ENCODE peak calls at places on chromosomes 12 and 14, in seven cellular contexts. One of them, this sample, is unnamed.

GRCh38 chr12:31362759-31363415 is 36.9 kb upstream of the SINHCAF start:
- DNase-seq in brain microvascular endothelial cell: no peak
- DNase-seq in GM20000: peak
- DNase-seq in RWPE1: no peak
- DNase-seq in thoracic aorta: no peak
- DNase-seq in CD4-positive, alpha-beta T cell: no peak
- DNase-seq in transverse colon: peak
- DNase-seq in this sample: peak

GRCh38 chr12:116806845-116807440 is 68.8 kb downstream of the RNFT2 start:
- DNase-seq in CD4-positive, alpha-beta T cell: no peak
- DNase-seq in RWPE1: no peak
- DNase-seq in transverse colon: no peak
- DNase-seq in thoracic aorta: no peak
- DNase-seq in brain microvascular endothelial cell: no peak
- DNase-seq in GM20000: no peak
- DNase-seq in this sample: no peak

GRCh38 chr14:71720978-71721624 is 211.1 kb upstream of the RGS6 start:
- DNase-seq in GM20000: peak
- DNase-seq in transverse colon: peak
- DNase-seq in RWPE1: peak
- DNase-seq in thoracic aorta: no peak
- DNase-seq in brain microvascular endothelial cell: peak
- DNase-seq in CD4-positive, alpha-beta T cell: no peak
- DNase-seq in this sample: peak

GRCh38 chr12:91333966-91334365 is 151.3 kb upstream of the DCN start:
- DNase-seq in RWPE1: no peak
- DNase-seq in brain microvascular endothelial cell: no peak
- DNase-seq in CD4-positive, alpha-beta T cell: no peak
- DNase-seq in transverse colon: no peak
- DNase-seq in thoracic aorta: no peak
- DNase-seq in GM20000: no peak
- DNase-seq in this sample: no peak

GRCh38 chr12:114935658-114936057 is 251.7 kb upstream of the TBX3 start:
- DNase-seq in RWPE1: no peak
- DNase-seq in transverse colon: no peak
- DNase-seq in thoracic aorta: no peak
- DNase-seq in CD4-positive, alpha-beta T cell: no peak
- DNase-seq in brain microvascular endothelial cell: no peak
- DNase-seq in GM20000: no peak
- DNase-seq in this sample: no peak

GRCh38 chr14:105919458-105920150 is 393.2 kb downstream of the TMEM121 start:
- DNase-seq in transverse colon: no peak
- DNase-seq in CD4-positive, alpha-beta T cell: no peak
- DNase-seq in brain microvascular endothelial cell: no peak
- DNase-seq in thoracic aorta: no peak
- DNase-seq in GM20000: no peak
- DNase-seq in RWPE1: no peak
- DNase-seq in this sample: no peak

GRCh38 chr14:34438438-34438837 is 23.6 kb downstream of the SPTSSA start:
- DNase-seq in CD4-positive, alpha-beta T cell: no peak
- DNase-seq in brain microvascular endothelial cell: no peak
- DNase-seq in transverse colon: no peak
- DNase-seq in RWPE1: no peak
- DNase-seq in thoracic aorta: no peak
- DNase-seq in GM20000: no peak
- DNase-seq in this sample: no peak

GRCh38 chr14:51453869-51454268 is 197.8 kb upstream of the FRMD6 start:
- DNase-seq in RWPE1: peak
- DNase-seq in GM20000: no peak
- DNase-seq in brain microvascular endothelial cell: no peak
- DNase-seq in CD4-positive, alpha-beta T cell: no peak
- DNase-seq in transverse colon: no peak
- DNase-seq in thoracic aorta: no peak
- DNase-seq in this sample: no peak

GRCh38 chr14:38791862-38792261 is 311.2 kb downstream of the SEC23A start:
- DNase-seq in RWPE1: no peak
- DNase-seq in transverse colon: no peak
- DNase-seq in brain microvascular endothelial cell: no peak
- DNase-seq in thoracic aorta: no peak
- DNase-seq in GM20000: no peak
- DNase-seq in CD4-positive, alpha-beta T cell: no peak
- DNase-seq in this sample: no peak

GRCh38 chr12:15453613-15454012 is 131.3 kb downstream of the PTPRO start:
- DNase-seq in thoracic aorta: no peak
- DNase-seq in CD4-positive, alpha-beta T cell: no peak
- DNase-seq in transverse colon: no peak
- DNase-seq in brain microvascular endothelial cell: no peak
- DNase-seq in RWPE1: no peak
- DNase-seq in GM20000: no peak
- DNase-seq in this sample: peak

GRCh38 chr12:86513206-86513605 is 257.0 kb upstream of the MGAT4C start:
- DNase-seq in brain microvascular endothelial cell: no peak
- DNase-seq in GM20000: no peak
- DNase-seq in CD4-positive, alpha-beta T cell: no peak
- DNase-seq in transverse colon: no peak
- DNase-seq in thoracic aorta: no peak
- DNase-seq in RWPE1: no peak
- DNase-seq in this sample: no peak

GRCh38 chr12:53489242-53489915 is 9.9 kb downstream of the MAP3K12 start:
- DNase-seq in RWPE1: no peak
- DNase-seq in GM20000: no peak
- DNase-seq in CD4-positive, alpha-beta T cell: no peak
- DNase-seq in brain microvascular endothelial cell: no peak
- DNase-seq in transverse colon: no peak
- DNase-seq in thoracic aorta: no peak
- DNase-seq in this sample: no peak

GRCh38 chr14:84343637-84344036 is 1186.3 kb upstream of the FLRT2 start:
- DNase-seq in CD4-positive, alpha-beta T cell: no peak
- DNase-seq in GM20000: no peak
- DNase-seq in transverse colon: no peak
- DNase-seq in thoracic aorta: no peak
- DNase-seq in RWPE1: no peak
- DNase-seq in brain microvascular endothelial cell: peak
- DNase-seq in this sample: no peak

GRCh38 chr12:52137746-52138145 is 54.1 kb downstream of the KRT80 start:
- DNase-seq in CD4-positive, alpha-beta T cell: no peak
- DNase-seq in GM20000: no peak
- DNase-seq in transverse colon: no peak
- DNase-seq in RWPE1: no peak
- DNase-seq in thoracic aorta: no peak
- DNase-seq in brain microvascular endothelial cell: no peak
- DNase-seq in this sample: no peak

GRCh38 chr12:7374423-7375144 is 69.4 kb downstream of the CD163L1 start:
- DNase-seq in transverse colon: peak
- DNase-seq in CD4-positive, alpha-beta T cell: no peak
- DNase-seq in thoracic aorta: no peak
- DNase-seq in RWPE1: peak
- DNase-seq in brain microvascular endothelial cell: peak
- DNase-seq in GM20000: peak
- DNase-seq in this sample: no peak
- TF ChIP-seq CTCF in transverse colon: peak
- TF ChIP-seq CTCF in CD4-positive, alpha-beta T cell: no peak
- TF ChIP-seq CTCF in thoracic aorta: no peak
- TF ChIP-seq CTCF in RWPE1: peak
- TF ChIP-seq CTCF in brain microvascular endothelial cell: peak
- TF ChIP-seq CTCF in GM20000: peak
- TF ChIP-seq CTCF in this sample: peak

GRCh38 chr12:107126688-107127481 is 33.5 kb upstream of the CRY1 start:
- DNase-seq in brain microvascular endothelial cell: peak
- DNase-seq in transverse colon: no peak
- DNase-seq in thoracic aorta: no peak
- DNase-seq in CD4-positive, alpha-beta T cell: no peak
- DNase-seq in GM20000: no peak
- DNase-seq in RWPE1: peak
- DNase-seq in this sample: no peak
- TF ChIP-seq CTCF in brain microvascular endothelial cell: peak
- TF ChIP-seq CTCF in transverse colon: peak
- TF ChIP-seq CTCF in thoracic aorta: no peak
- TF ChIP-seq CTCF in CD4-positive, alpha-beta T cell: peak
- TF ChIP-seq CTCF in GM20000: no peak
- TF ChIP-seq CTCF in RWPE1: peak
- TF ChIP-seq CTCF in this sample: peak

GRCh38 chr12:48988030-48988649 is 10.0 kb downstream of the WNT1 start:
- DNase-seq in brain microvascular endothelial cell: peak
- DNase-seq in GM20000: peak
- DNase-seq in CD4-positive, alpha-beta T cell: peak
- DNase-seq in thoracic aorta: no peak
- DNase-seq in RWPE1: peak
- DNase-seq in transverse colon: peak
- DNase-seq in this sample: no peak
- TF ChIP-seq CTCF in brain microvascular endothelial cell: peak
- TF ChIP-seq CTCF in GM20000: peak
- TF ChIP-seq CTCF in CD4-positive, alpha-beta T cell: peak
- TF ChIP-seq CTCF in thoracic aorta: peak
- TF ChIP-seq CTCF in RWPE1: peak
- TF ChIP-seq CTCF in transverse colon: peak
- TF ChIP-seq CTCF in this sample: peak

GRCh38 chr12:103798586-103798985 is 42.4 kb downstream of the NT5DC3 start:
- DNase-seq in RWPE1: no peak
- DNase-seq in GM20000: no peak
- DNase-seq in transverse colon: no peak
- DNase-seq in brain microvascular endothelial cell: no peak
- DNase-seq in thoracic aorta: no peak
- DNase-seq in CD4-positive, alpha-beta T cell: no peak
- DNase-seq in this sample: no peak
- TF ChIP-seq CTCF in RWPE1: no peak
- TF ChIP-seq CTCF in GM20000: no peak
- TF ChIP-seq CTCF in transverse colon: no peak
- TF ChIP-seq CTCF in brain microvascular endothelial cell: no peak
- TF ChIP-seq CTCF in thoracic aorta: no peak
- TF ChIP-seq CTCF in CD4-positive, alpha-beta T cell: no peak
- TF ChIP-seq CTCF in this sample: no peak

DNA sequence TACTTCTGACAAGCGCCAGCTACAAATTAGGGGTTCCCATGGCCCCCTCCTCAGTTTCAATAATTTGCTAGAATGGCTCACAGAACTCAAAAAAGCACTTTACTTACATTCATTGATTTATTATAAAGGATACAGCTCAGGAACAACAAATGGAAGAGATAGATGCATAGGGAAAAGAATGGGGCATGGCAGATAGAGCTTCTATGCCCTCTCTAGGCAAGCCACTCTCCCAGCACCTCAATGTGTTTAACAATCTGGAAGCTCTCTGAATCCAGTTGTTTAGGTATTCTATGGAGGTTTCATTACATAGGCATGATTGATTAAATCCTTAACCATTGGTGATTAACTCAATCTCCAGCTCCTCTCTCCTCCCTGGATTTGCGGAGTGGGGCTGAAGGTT is 184.5 kb upstream of the DAAM1 start:
- DNase-seq in GM20000: no peak
- DNase-seq in brain microvascular endothelial cell: no peak
- DNase-seq in CD4-positive, alpha-beta T cell: no peak
- DNase-seq in RWPE1: no peak
- DNase-seq in transverse colon: no peak
- DNase-seq in thoracic aorta: no peak
- DNase-seq in this sample: no peak
- TF ChIP-seq CTCF in GM20000: no peak
- TF ChIP-seq CTCF in brain microvascular endothelial cell: peak
- TF ChIP-seq CTCF in CD4-positive, alpha-beta T cell: no peak
- TF ChIP-seq CTCF in RWPE1: no peak
- TF ChIP-seq CTCF in transverse colon: no peak
- TF ChIP-seq CTCF in thoracic aorta: no peak
- TF ChIP-seq CTCF in this sample: no peak

DNA sequence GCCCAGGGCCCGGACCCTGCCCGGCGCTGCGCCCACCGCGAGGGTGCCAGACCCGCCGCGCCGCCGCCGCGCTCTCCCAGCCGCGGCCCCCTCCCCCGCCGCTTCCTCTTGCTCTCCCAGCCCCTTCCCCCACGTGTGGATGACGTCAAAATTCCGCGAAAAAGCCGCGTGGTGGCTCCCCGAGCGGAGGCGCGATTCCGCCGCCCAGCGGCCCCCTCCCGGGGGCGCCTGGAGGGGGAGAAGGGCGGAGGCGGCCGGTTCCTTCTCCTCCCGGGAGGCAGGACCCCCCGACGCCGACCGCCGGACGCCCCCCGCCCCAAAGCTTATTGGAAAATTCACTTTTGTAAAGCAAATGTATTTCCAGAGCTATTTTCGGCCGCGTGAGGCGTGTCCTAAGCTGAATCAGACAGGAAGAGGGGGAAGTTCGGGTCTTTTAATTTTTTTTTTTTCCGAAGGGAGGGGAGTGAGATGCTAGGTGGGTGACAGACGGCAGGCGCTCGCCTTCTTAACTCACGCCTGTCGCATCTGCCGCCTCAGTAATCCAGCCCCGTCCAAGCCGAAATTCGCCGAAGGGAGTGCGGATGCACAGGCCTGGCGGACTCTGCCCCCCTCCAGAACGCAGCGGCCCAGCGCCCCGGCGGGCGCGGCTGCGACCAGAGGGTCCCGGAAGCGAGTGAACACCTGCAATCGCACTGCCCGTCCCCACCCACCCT is 4.1 kb upstream of the CCND2 start:
- DNase-seq in brain microvascular endothelial cell: peak
- DNase-seq in CD4-positive, alpha-beta T cell: peak
- DNase-seq in RWPE1: peak
- DNase-seq in transverse colon: peak
- DNase-seq in thoracic aorta: peak
- DNase-seq in GM20000: peak
- DNase-seq in this sample: no peak
- TF ChIP-seq CTCF in brain microvascular endothelial cell: no peak
- TF ChIP-seq CTCF in CD4-positive, alpha-beta T cell: no peak
- TF ChIP-seq CTCF in RWPE1: no peak
- TF ChIP-seq CTCF in transverse colon: no peak
- TF ChIP-seq CTCF in thoracic aorta: peak
- TF ChIP-seq CTCF in GM20000: peak
- TF ChIP-seq CTCF in this sample: peak

DNA sequence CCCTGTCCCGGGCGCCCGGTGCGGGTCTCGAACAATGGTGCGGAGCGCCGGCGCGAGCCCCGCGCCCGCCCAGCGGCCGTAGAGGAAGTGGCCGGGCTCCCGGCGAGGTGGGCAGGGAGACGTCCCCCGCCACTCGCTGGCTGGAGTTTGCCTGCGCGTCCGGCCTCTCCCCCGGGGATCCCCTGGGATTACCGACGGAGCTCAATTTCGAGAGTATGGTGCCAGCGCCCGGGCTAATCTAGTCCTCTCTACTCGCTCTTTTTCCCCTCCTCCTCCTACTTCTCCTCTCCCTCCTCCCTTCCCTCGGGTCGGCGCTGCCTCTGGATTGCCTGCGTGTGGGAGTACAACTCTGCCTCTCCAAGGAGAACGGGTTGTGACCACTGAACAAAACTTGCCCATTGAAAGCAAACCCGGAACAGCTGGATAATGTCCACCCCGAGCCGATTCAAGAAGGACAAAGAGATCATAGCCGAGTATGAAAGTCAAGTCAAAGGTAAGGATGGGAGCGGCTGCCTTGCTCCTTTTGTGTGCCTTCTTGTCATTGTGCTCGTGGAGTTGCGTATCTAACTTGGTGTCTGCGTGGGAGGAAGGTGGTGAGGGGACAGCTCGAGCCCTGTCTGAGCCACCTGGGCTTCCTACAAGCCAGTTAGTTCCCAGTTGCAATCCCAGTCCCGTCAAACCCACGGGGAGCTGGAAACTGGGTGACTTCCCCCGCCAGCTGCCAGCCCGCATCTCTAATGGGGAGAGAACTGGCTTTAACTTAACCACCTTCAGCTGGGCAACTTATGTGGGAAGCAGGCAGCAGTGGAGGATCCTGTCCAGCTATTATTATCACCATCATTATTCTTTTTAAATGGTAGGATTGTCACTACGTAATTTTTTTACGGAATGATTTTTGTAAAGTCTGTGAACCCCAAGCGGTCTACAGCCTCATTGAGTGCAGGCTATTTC is at the start of gene SRGAP1:
- DNase-seq in brain microvascular endothelial cell: peak
- DNase-seq in RWPE1: peak
- DNase-seq in GM20000: peak
- DNase-seq in CD4-positive, alpha-beta T cell: no peak
- DNase-seq in thoracic aorta: peak
- DNase-seq in transverse colon: peak
- DNase-seq in this sample: no peak
- TF ChIP-seq CTCF in brain microvascular endothelial cell: peak
- TF ChIP-seq CTCF in RWPE1: no peak
- TF ChIP-seq CTCF in GM20000: no peak
- TF ChIP-seq CTCF in CD4-positive, alpha-beta T cell: no peak
- TF ChIP-seq CTCF in thoracic aorta: no peak
- TF ChIP-seq CTCF in transverse colon: no peak
- TF ChIP-seq CTCF in this sample: no peak